ENCODE peak calls at places on chromosomes 7 and 10, in seven cellular contexts. I is HCT116, V is SK-N-SH, R is GM12878, D is H1, B is HepG2, U is K562. M is an unnamed sample.

GRCh38 chr7:127239814-127240213 is 12.9 kb downstream of the GRM8 start:
- DNase-seq in B (no peak), I (no peak), D (no peak), R (no peak), V (no peak), U (peak), M (no peak)

GRCh38 chr7:13992621-13992982 is 3.1 kb upstream of the ETV1 start:
- DNase-seq in B (no peak), I (no peak), V (no peak), R (no peak), U (no peak), D (no peak), M (no peak)

GRCh38 chr7:893686-894085 is 17.3 kb downstream of the GET4 start:
- DNase-seq in U (no peak), R (no peak), D (no peak), I (no peak), V (no peak), B (no peak), M (no peak)

GRCh38 chr7:150854066-150855000 is 2.0 kb downstream of the AOC1 start:
- DNase-seq in D (no peak), B (no peak), I (no peak), V (no peak), U (no peak), R (no peak), M (no peak)

GRCh38 chr10:59724098-59724938 is 14.7 kb upstream of the SLC16A9 start:
- DNase-seq in U (no peak), D (no peak), I (no peak), B (no peak), R (no peak), V (no peak), M (no peak)

GRCh38 chr7:617614-618538 is 98.2 kb upstream of the PDGFA start:
- DNase-seq in I (no peak), R (no peak), B (peak), D (no peak), V (no peak), U (no peak), M (no peak)

GRCh38 chr10:80436459-80437098 is 17.5 kb upstream of the TSPAN14 start:
- DNase-seq in B (no peak), I (no peak), D (no peak), R (no peak), U (no peak), V (no peak), M (no peak)

GRCh38 chr10:17562572-17562971 is 54.6 kb downstream of the HACD1 start:
- DNase-seq in B (no peak), I (no peak), U (no peak), R (no peak), V (no peak), D (no peak), M (peak)

GRCh38 chr7:21193895-21194294 is 234.0 kb upstream of the SP4 start:
- DNase-seq in V (no peak), R (no peak), U (no peak), B (no peak), D (no peak), I (no peak), M (no peak)

GRCh38 chr7:2776353-2776752 is 67.8 kb downstream of the GNA12 start:
- DNase-seq in I (no peak), R (no peak), U (no peak), V (no peak), B (no peak), D (no peak), M (no peak)

GRCh38 chr10:125868372-125868975 is 12.6 kb downstream of the DHX32 start:
- DNase-seq in B (peak), D (no peak), I (peak), V (peak), R (no peak), U (no peak), M (no peak)

GRCh38 chr10:63634488-63635090 is 113.4 kb downstream of the REEP3 start:
- DNase-seq in V (no peak), B (no peak), I (no peak), D (no peak), R (no peak), U (no peak), M (no peak)

GRCh38 chr7:154965014-154965413 is 37.9 kb downstream of the PAXIP1 start:
- DNase-seq in V (no peak), B (no peak), U (no peak), D (no peak), R (no peak), I (no peak), M (no peak)

GRCh38 chr10:48478980-48479811 is 125.7 kb downstream of the ARHGAP22 start:
- DNase-seq in D (no peak), U (no peak), B (no peak), I (no peak), V (no peak), R (no peak), M (no peak)

GRCh38 chr7:732094-732541 is 5.0 kb upstream of the PRKAR1B start:
- DNase-seq in D (no peak), I (peak), V (peak), B (peak), R (no peak), U (no peak), M (peak)

GRCh38 chr7:79137942-79138341 is 315.5 kb downstream of the MAGI2 start:
- DNase-seq in I (no peak), U (no peak), R (no peak), D (no peak), B (no peak), V (no peak), M (no peak)

GRCh38 chr10:113947138-113948011 is 92.9 kb downstream of the NHLRC2 start:
- DNase-seq in D (no peak), U (peak), V (peak), I (no peak), R (no peak), B (no peak), M (no peak)

GRCh38 chr7:51010534-51010933 is 227.8 kb upstream of the GRB10 start:
- DNase-seq in D (no peak), I (no peak), V (no peak), B (no peak), U (no peak), R (no peak), M (no peak)

GRCh38 chr10:110103921-110104461 is 96.2 kb downstream of the ADD3 start:
- DNase-seq in B (no peak), R (no peak), D (no peak), U (no peak), I (no peak), V (no peak), M (no peak)

GRCh38 chr7:128304212-128304611 is 39.5 kb downstream of the RBM28 start:
- DNase-seq in D (no peak), U (no peak), I (no peak), B (no peak), V (no peak), R (no peak), M (no peak)

GRCh38 chr10:4810093-4810492 is 15.9 kb upstream of the AKR1E2 start:
- DNase-seq in V (no peak), U (no peak), I (no peak), D (no peak), B (no peak), R (no peak), M (no peak)

GRCh38 chr10:3231951-3232730 is 59.6 kb upstream of the PITRM1 start:
- DNase-seq in V (no peak), R (no peak), I (no peak), U (no peak), B (no peak), D (no peak), M (no peak)

GRCh38 chr10:133391761-133392518 is 2.0 kb upstream of the MTG1 start:
- DNase-seq in D (no peak), I (no peak), V (no peak), R (no peak), U (no peak), B (no peak), M (no peak)

DNA sequence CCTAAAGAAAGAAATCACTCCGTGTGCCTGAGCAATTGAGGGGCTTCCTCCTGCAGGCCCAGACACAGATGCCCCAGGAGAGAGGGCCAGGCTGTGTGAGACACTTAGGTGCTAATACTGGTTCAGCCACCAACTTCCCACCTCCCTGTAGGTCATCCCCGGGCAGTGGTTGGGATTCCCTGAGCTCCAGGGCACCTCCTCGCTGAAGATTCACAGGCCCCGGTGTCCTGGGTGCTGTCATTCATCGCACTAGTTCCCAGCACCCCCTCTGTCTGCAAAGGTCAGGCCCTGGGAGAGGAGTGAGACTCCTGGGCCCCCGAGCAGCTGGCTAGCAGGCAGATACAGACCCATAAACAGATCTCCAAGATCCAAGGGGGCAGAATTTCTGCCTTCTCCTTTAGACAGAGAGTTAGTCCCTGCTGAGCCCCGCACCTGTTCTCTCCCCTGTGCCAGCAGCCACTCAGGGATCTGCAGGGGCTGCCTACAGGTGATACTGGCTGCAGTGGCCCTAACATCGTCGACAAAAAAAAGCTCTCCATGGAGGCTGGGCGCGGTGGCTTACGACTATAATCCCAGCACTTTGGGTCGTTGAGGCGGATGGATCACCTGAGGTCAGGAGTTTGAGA is 38.2 kb upstream of the GTF2I start:
- DNase-seq in D (no peak), V (no peak), R (no peak), I (no peak), U (no peak), B (no peak), M (no peak)
- TF ChIP-seq JUND in D (no peak), V (no peak), R (no peak), I (no peak), U (no peak), B (no peak), M (no peak)

GRCh38 chr10:44702531-44702930 is 208.6 kb upstream of the TMEM72 start:
- DNase-seq in R (no peak), I (no peak), U (no peak), B (no peak), V (no peak), D (no peak), M (no peak)

GRCh38 chr10:44696496-44696895 is 214.6 kb upstream of the TMEM72 start:
- DNase-seq in D (no peak), U (no peak), R (no peak), B (no peak), V (no peak), I (no peak), M (no peak)

DNA sequence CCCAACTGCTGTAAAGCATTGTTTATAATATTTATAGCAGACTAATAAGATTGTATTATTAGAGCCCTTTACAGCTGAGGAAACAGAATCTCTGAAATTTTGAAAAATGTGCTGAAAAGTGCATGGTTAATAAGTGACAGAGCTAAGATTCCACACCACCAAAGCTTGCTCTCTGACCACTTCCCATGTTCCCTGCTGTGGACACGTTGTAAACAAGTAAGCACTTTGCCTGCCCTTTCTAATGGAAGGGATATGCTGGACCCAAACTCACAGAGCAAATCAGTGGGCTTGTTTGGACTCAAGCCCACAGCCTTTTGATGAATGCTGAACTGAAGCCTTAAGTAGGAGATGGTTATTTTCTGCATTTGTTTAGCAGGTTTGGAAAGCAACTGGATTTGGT is 214.0 kb upstream of the TMEM72 start:
- DNase-seq in U (no peak), I (no peak), R (no peak), D (no peak), B (peak), V (no peak), M (no peak)
- TF ChIP-seq JUND in U (no peak), I (no peak), R (no peak), D (no peak), B (no peak), V (no peak), M (no peak)

GRCh38 chr10:96958071-96958470 is 126.0 kb downstream of the LCOR start:
- DNase-seq in R (no peak), B (no peak), D (no peak), U (no peak), V (no peak), I (no peak), M (no peak)
- TF ChIP-seq JUND in R (no peak), B (no peak), D (no peak), U (no peak), V (no peak), I (no peak), M (no peak)

GRCh38 chr10:12608761-12609160 is 259.4 kb downstream of the CAMK1D start:
- DNase-seq in V (no peak), I (no peak), R (no peak), B (no peak), D (no peak), U (no peak), M (no peak)

GRCh38 chr10:12603766-12604470 is 254.6 kb downstream of the CAMK1D start:
- DNase-seq in B (no peak), U (no peak), V (no peak), I (no peak), D (no peak), R (no peak), M (no peak)

GRCh38 chr10:12602557-12602956 is 253.2 kb downstream of the CAMK1D start:
- DNase-seq in I (no peak), V (no peak), R (no peak), B (peak), U (no peak), D (no peak), M (no peak)

GRCh38 chr10:12606461-12606860 is 257.1 kb downstream of the CAMK1D start:
- DNase-seq in R (no peak), D (no peak), I (no peak), U (no peak), B (no peak), V (no peak), M (no peak)

DNA sequence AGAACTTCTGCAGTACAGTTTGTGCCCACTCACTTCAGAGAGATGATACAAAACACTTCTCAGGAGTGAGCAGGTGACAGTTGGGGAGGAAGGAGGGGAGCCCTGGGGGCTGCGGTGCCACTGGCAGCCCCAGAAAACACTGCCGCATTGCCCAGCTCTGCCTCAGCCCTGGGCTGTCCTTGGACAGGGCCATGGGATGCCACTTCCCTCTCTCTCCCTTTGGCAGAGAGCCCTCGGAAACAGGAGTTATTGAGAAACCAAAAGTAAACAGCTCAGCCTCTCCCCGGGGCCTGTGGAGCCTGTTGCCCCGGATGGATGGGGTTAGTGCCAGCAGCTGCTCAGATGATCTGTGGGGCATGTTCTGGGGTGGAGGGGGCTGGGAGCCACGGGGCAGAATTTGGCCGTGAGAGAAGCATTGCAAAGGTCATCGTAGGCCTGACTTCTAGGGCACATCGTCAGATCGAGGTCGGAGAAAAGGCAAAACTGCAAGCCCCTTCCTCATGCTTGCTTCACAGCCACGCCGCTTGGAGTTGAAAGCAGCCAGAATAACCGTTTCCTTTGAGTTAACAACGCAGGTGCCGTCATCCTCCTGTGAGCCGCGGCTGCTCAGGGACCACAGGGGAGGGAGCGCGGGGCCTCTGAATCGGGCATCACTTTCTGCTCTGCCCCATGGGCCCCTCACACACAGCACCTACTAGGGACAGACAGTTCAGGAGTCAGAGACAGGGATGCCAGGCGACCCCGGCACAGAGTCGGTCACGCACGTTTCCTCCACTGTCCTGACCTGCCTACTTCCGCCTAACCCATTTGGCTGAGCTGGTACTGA is 256.4 kb downstream of the CAMK1D start:
- DNase-seq in U (no peak), B (peak), I (no peak), R (no peak), D (no peak), V (no peak), M (peak)
- TF ChIP-seq JUND in U (no peak), B (no peak), I (no peak), R (no peak), D (no peak), V (no peak), M (no peak)

GRCh38 chr10:93060887-93061593 is 442 bp downstream of the CYP26C1 start:
- DNase-seq in B (no peak), V (peak), U (no peak), R (no peak), I (no peak), D (no peak), M (no peak)

GRCh38 chr10:93061594-93062498 is 1.2 kb downstream of the CYP26C1 start:
- DNase-seq in D (no peak), V (peak), R (no peak), U (no peak), B (no peak), I (no peak), M (no peak)

GRCh38 chr10:93058139-93058538 is 2.5 kb upstream of the CYP26C1 start:
- DNase-seq in V (no peak), I (no peak), U (no peak), D (no peak), B (no peak), R (no peak), M (no peak)

GRCh38 chr10:93062499-93063216 is 2.1 kb downstream of the CYP26C1 start:
- DNase-seq in U (no peak), R (no peak), I (no peak), V (peak), D (no peak), B (no peak), M (no peak)

DNA sequence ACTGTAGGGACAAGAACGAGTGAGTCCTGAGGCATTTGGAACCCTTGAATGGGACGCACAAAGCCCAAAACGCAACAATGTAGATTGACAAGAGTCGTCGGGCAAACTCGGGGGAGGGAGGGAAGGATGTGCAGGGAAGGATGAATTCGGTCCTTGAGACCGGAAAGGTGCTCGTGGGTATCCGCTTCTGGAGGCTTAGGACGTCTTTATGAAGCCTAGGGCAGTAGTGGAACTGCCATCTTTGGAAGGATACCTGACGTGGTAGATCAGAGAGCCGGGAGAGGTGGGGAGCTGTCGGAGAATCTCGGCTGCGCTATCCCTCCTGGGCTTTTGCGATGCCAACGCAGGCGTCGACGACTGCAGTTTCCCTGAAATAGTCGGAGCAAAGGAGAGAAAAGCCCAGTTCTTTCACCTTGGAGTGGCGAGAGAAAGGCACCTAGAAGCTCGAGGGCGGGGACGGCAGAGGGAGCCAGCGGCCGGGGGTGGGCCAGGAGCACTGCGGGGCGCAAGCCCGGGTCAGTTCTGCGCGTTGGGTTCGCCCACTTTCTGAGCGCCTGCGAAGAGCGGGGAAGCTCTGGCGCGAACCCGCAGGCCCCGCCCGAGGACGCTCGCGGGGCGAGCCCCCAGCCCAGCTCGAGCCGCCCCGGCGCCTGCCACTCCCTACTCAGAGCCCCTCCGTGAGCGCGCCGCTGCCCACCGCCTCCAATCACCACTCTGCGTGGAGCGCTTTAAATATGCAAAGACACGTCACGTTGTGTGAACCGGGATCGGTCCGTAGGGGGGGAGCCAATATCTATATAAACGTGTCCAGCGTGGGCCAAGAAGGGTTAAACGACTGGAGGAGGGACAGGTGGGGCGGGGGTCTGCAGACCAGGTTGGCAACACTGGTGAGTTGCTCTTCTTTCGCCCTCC is at the start of gene CYP26C1:
- DNase-seq in I (no peak), U (no peak), D (no peak), R (no peak), B (no peak), V (no peak), M (no peak)
- TF ChIP-seq JUND in I (no peak), U (no peak), D (no peak), R (no peak), B (no peak), V (no peak), M (no peak)

GRCh38 chr10:99681553-99681952 is 22.2 kb downstream of the ENTPD7 start:
- DNase-seq in I (no peak), V (no peak), U (no peak), R (no peak), D (no peak), B (no peak), M (no peak)
- TF ChIP-seq JUND in I (no peak), V (no peak), U (no peak), R (no peak), D (no peak), B (no peak), M (peak)

DNA sequence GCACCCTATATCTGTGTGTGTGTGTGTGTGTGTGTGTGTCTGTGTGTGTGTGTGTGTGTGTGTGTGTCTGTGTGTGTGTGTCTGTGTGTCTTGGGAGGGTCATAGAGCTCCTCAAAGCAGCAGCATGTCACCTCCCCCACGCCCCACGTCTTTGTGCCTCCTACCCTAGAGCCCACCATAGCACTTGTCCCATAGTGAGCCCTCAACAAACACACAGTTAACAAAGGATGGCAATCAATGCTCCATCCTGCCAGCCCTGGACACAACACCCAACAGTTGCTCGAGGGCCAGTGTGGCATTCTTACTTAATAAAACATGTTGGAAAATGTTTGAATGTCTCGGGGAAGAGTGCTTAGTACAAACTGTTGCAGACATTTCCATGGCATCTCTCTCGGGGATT is 30.5 kb downstream of the C10orf53 start:
- DNase-seq in I (no peak), R (no peak), V (no peak), U (no peak), D (no peak), B (no peak), M (no peak)
- TF ChIP-seq JUND in I (no peak), R (no peak), V (no peak), U (no peak), D (no peak), B (no peak), M (no peak)

GRCh38 chr10:95242581-95243317 is 48.1 kb downstream of the PDLIM1 start:
- DNase-seq in V (peak), B (peak), D (no peak), I (no peak), R (no peak), U (no peak), M (peak)
- TF ChIP-seq JUND in V (no peak), B (no peak), D (no peak), I (no peak), R (no peak), U (no peak), M (no peak)

M was measured in T47D.